ENCODE peak calls at places on chromosomes 12 and 14, in eight cellular contexts. W is stimulated activated CD4-positive, alpha-beta T cell treated with anti-CD3 and anti-CD28 coated beads, Interleukin-4, amount 100 ng/mL, for 1 hour; K is HEK293T; S is GM23248; A is ACHN; F is sciatic nerve; T is nephron progenitor cell; U is HFFc6. Z is an unnamed sample.

GRCh38 chr14:64844272-64844671 is 35.4 kb downstream of the SPTB start:
- DNase-seq in W (no peak), K (no peak), S (no peak), A (no peak), F (no peak), T (no peak), U (no peak), Z (no peak)

GRCh38 chr12:15428632-15429031 is 106.3 kb downstream of the PTPRO start:
- DNase-seq in W (no peak), K (no peak), S (no peak), A (peak), F (no peak), T (no peak), U (no peak), Z (no peak)

GRCh38 chr12:124392991-124393790 is 98.3 kb downstream of the RFLNA start:
- DNase-seq in W (no peak), K (no peak), S (peak), A (peak), F (peak), T (no peak), U (peak), Z (no peak)

GRCh38 chr14:21521526-21521925 is 4.6 kb downstream of the SALL2 start:
- DNase-seq in W (no peak), K (no peak), S (peak), A (no peak), F (no peak), T (no peak), U (peak), Z (no peak)

GRCh38 chr12:86228656-86229055 is 27.5 kb downstream of the MGAT4C start:
- DNase-seq in W (no peak), K (no peak), S (no peak), A (no peak), F (no peak), T (no peak), U (no peak), Z (peak)

GRCh38 chr12:46359667-46360280 is 12.8 kb downstream of the SLC38A2 start:
- DNase-seq in W (no peak), K (no peak), S (no peak), A (no peak), F (no peak), T (no peak), U (no peak), Z (peak)

GRCh38 chr12:131046813-131047788 is 93.4 kb downstream of the ADGRD1 start:
- DNase-seq in W (no peak), K (no peak), S (peak), A (no peak), F (no peak), T (no peak), U (no peak), Z (peak)

GRCh38 chr12:27319848-27320247 is 12.8 kb upstream of the BMAL2 start:
- DNase-seq in W (no peak), K (no peak), S (peak), A (no peak), F (no peak), T (no peak), U (no peak), Z (no peak)